ENCODE peak calls at places on chromosomes 6 and 20, in six cellular contexts. One of them, this sample, is unnamed.

GRCh38 chr6:6004147-6004995 is 2.4 kb downstream of the NRN1 start:
- DNase-seq in stimulated activated CD4-positive, alpha-beta T cell treated with anti-CD3 and anti-CD28 coated beads, Interleukin-15, amount 100 ng/mL, for 1 hour: no peak
- DNase-seq in T-cell: no peak
- DNase-seq in esophagus squamous epithelium: no peak
- DNase-seq in NCI-H146: no peak
- DNase-seq in Right ventricle myocardium superior: no peak
- DNase-seq in this sample: no peak

GRCh38 chr6:108782231-108783041 is 65.8 kb upstream of the ARMC2 start:
- DNase-seq in stimulated activated CD4-positive, alpha-beta T cell treated with anti-CD3 and anti-CD28 coated beads, Interleukin-15, amount 100 ng/mL, for 1 hour: peak
- DNase-seq in T-cell: peak
- DNase-seq in esophagus squamous epithelium: no peak
- DNase-seq in NCI-H146: peak
- DNase-seq in Right ventricle myocardium superior: peak
- DNase-seq in this sample: peak

GRCh38 chr6:124466949-124467348 is 495.3 kb upstream of the RNF217 start:
- DNase-seq in stimulated activated CD4-positive, alpha-beta T cell treated with anti-CD3 and anti-CD28 coated beads, Interleukin-15, amount 100 ng/mL, for 1 hour: no peak
- DNase-seq in T-cell: no peak
- DNase-seq in esophagus squamous epithelium: no peak
- DNase-seq in NCI-H146: no peak
- DNase-seq in Right ventricle myocardium superior: no peak
- DNase-seq in this sample: no peak

GRCh38 chr20:38671186-38671585 is 53.1 kb upstream of the SLC32A1 start:
- DNase-seq in stimulated activated CD4-positive, alpha-beta T cell treated with anti-CD3 and anti-CD28 coated beads, Interleukin-15, amount 100 ng/mL, for 1 hour: no peak
- DNase-seq in T-cell: no peak
- DNase-seq in esophagus squamous epithelium: no peak
- DNase-seq in NCI-H146: peak
- DNase-seq in Right ventricle myocardium superior: no peak
- DNase-seq in this sample: no peak

GRCh38 chr6:105488521-105489212 is 85.8 kb upstream of the PREP start:
- DNase-seq in stimulated activated CD4-positive, alpha-beta T cell treated with anti-CD3 and anti-CD28 coated beads, Interleukin-15, amount 100 ng/mL, for 1 hour: no peak
- DNase-seq in T-cell: no peak
- DNase-seq in esophagus squamous epithelium: no peak
- DNase-seq in NCI-H146: no peak
- DNase-seq in Right ventricle myocardium superior: no peak
- DNase-seq in this sample: no peak

GRCh38 chr6:136323431-136324112 is 33.9 kb upstream of the BCLAF1 start:
- DNase-seq in stimulated activated CD4-positive, alpha-beta T cell treated with anti-CD3 and anti-CD28 coated beads, Interleukin-15, amount 100 ng/mL, for 1 hour: no peak
- DNase-seq in T-cell: no peak
- DNase-seq in esophagus squamous epithelium: no peak
- DNase-seq in NCI-H146: peak
- DNase-seq in Right ventricle myocardium superior: no peak
- DNase-seq in this sample: no peak

GRCh38 chr20:41175727-41176330 is 38.5 kb downstream of the PLCG1 start:
- DNase-seq in stimulated activated CD4-positive, alpha-beta T cell treated with anti-CD3 and anti-CD28 coated beads, Interleukin-15, amount 100 ng/mL, for 1 hour: no peak
- DNase-seq in T-cell: no peak
- DNase-seq in esophagus squamous epithelium: no peak
- DNase-seq in NCI-H146: no peak
- DNase-seq in Right ventricle myocardium superior: no peak
- DNase-seq in this sample: no peak

GRCh38 chr20:1800777-1801176 is 94.4 kb upstream of the SIRPA start:
- DNase-seq in stimulated activated CD4-positive, alpha-beta T cell treated with anti-CD3 and anti-CD28 coated beads, Interleukin-15, amount 100 ng/mL, for 1 hour: no peak
- DNase-seq in T-cell: no peak
- DNase-seq in esophagus squamous epithelium: no peak
- DNase-seq in NCI-H146: no peak
- DNase-seq in Right ventricle myocardium superior: no peak
- DNase-seq in this sample: no peak

GRCh38 chr6:26199773-26200728 is 112.8 kb downstream of the HFE start:
- DNase-seq in stimulated activated CD4-positive, alpha-beta T cell treated with anti-CD3 and anti-CD28 coated beads, Interleukin-15, amount 100 ng/mL, for 1 hour: no peak
- DNase-seq in T-cell: no peak
- DNase-seq in esophagus squamous epithelium: no peak
- DNase-seq in NCI-H146: peak
- DNase-seq in Right ventricle myocardium superior: no peak
- DNase-seq in this sample: no peak

GRCh38 chr6:159252955-159253508 is 83.8 kb downstream of the FNDC1 start:
- DNase-seq in stimulated activated CD4-positive, alpha-beta T cell treated with anti-CD3 and anti-CD28 coated beads, Interleukin-15, amount 100 ng/mL, for 1 hour: no peak
- DNase-seq in T-cell: no peak
- DNase-seq in esophagus squamous epithelium: no peak
- DNase-seq in NCI-H146: peak
- DNase-seq in Right ventricle myocardium superior: no peak
- DNase-seq in this sample: no peak

GRCh38 chr6:54698974-54699373 is 147.6 kb upstream of the FAM83B start:
- DNase-seq in stimulated activated CD4-positive, alpha-beta T cell treated with anti-CD3 and anti-CD28 coated beads, Interleukin-15, amount 100 ng/mL, for 1 hour: no peak
- DNase-seq in T-cell: no peak
- DNase-seq in esophagus squamous epithelium: no peak
- DNase-seq in NCI-H146: no peak
- DNase-seq in Right ventricle myocardium superior: no peak
- DNase-seq in this sample: no peak

GRCh38 chr20:32460231-32460630 is 102.1 kb downstream of the ASXL1 start:
- DNase-seq in stimulated activated CD4-positive, alpha-beta T cell treated with anti-CD3 and anti-CD28 coated beads, Interleukin-15, amount 100 ng/mL, for 1 hour: no peak
- DNase-seq in T-cell: no peak
- DNase-seq in esophagus squamous epithelium: no peak
- DNase-seq in NCI-H146: no peak
- DNase-seq in Right ventricle myocardium superior: no peak
- DNase-seq in this sample: no peak

GRCh38 chr6:129516787-129517186 is 193.2 kb downstream of the ARHGAP18 start:
- DNase-seq in stimulated activated CD4-positive, alpha-beta T cell treated with anti-CD3 and anti-CD28 coated beads, Interleukin-15, amount 100 ng/mL, for 1 hour: no peak
- DNase-seq in T-cell: no peak
- DNase-seq in esophagus squamous epithelium: no peak
- DNase-seq in NCI-H146: no peak
- DNase-seq in Right ventricle myocardium superior: no peak
- DNase-seq in this sample: no peak

GRCh38 chr6:15754035-15754705 is 91.3 kb upstream of the DTNBP1 start:
- DNase-seq in stimulated activated CD4-positive, alpha-beta T cell treated with anti-CD3 and anti-CD28 coated beads, Interleukin-15, amount 100 ng/mL, for 1 hour: no peak
- DNase-seq in T-cell: no peak
- DNase-seq in esophagus squamous epithelium: no peak
- DNase-seq in NCI-H146: no peak
- DNase-seq in Right ventricle myocardium superior: no peak
- DNase-seq in this sample: no peak

GRCh38 chr6:142790257-142790656 is 154.7 kb downstream of the HIVEP2 start:
- DNase-seq in stimulated activated CD4-positive, alpha-beta T cell treated with anti-CD3 and anti-CD28 coated beads, Interleukin-15, amount 100 ng/mL, for 1 hour: no peak
- DNase-seq in T-cell: no peak
- DNase-seq in esophagus squamous epithelium: no peak
- DNase-seq in NCI-H146: no peak
- DNase-seq in Right ventricle myocardium superior: no peak
- DNase-seq in this sample: no peak

GRCh38 chr6:167341665-167342655 is 17.1 kb downstream of the TTLL2 start:
- DNase-seq in stimulated activated CD4-positive, alpha-beta T cell treated with anti-CD3 and anti-CD28 coated beads, Interleukin-15, amount 100 ng/mL, for 1 hour: no peak
- DNase-seq in T-cell: no peak
- DNase-seq in esophagus squamous epithelium: no peak
- DNase-seq in NCI-H146: no peak
- DNase-seq in Right ventricle myocardium superior: no peak
- DNase-seq in this sample: no peak

GRCh38 chr20:11755071-11755881 is 162.4 kb upstream of the BTBD3 start:
- DNase-seq in stimulated activated CD4-positive, alpha-beta T cell treated with anti-CD3 and anti-CD28 coated beads, Interleukin-15, amount 100 ng/mL, for 1 hour: no peak
- DNase-seq in T-cell: no peak
- DNase-seq in esophagus squamous epithelium: no peak
- DNase-seq in NCI-H146: peak
- DNase-seq in Right ventricle myocardium superior: no peak
- DNase-seq in this sample: no peak

GRCh38 chr6:137968901-137969300 is 101.8 kb downstream of the TNFAIP3 start:
- DNase-seq in stimulated activated CD4-positive, alpha-beta T cell treated with anti-CD3 and anti-CD28 coated beads, Interleukin-15, amount 100 ng/mL, for 1 hour: no peak
- DNase-seq in T-cell: no peak
- DNase-seq in esophagus squamous epithelium: no peak
- DNase-seq in NCI-H146: no peak
- DNase-seq in Right ventricle myocardium superior: no peak
- DNase-seq in this sample: no peak

GRCh38 chr6:159836294-159837140 is 36.4 kb downstream of the PNLDC1 start:
- DNase-seq in stimulated activated CD4-positive, alpha-beta T cell treated with anti-CD3 and anti-CD28 coated beads, Interleukin-15, amount 100 ng/mL, for 1 hour: no peak
- DNase-seq in T-cell: no peak
- DNase-seq in esophagus squamous epithelium: no peak
- DNase-seq in NCI-H146: no peak
- DNase-seq in Right ventricle myocardium superior: peak
- DNase-seq in this sample: no peak

GRCh38 chr6:35124356-35124755 is 16.8 kb downstream of the TCP11 start:
- DNase-seq in stimulated activated CD4-positive, alpha-beta T cell treated with anti-CD3 and anti-CD28 coated beads, Interleukin-15, amount 100 ng/mL, for 1 hour: no peak
- DNase-seq in T-cell: no peak
- DNase-seq in esophagus squamous epithelium: no peak
- DNase-seq in NCI-H146: no peak
- DNase-seq in Right ventricle myocardium superior: no peak
- DNase-seq in this sample: no peak

GRCh38 chr6:25166955-25167753 is 112.0 kb upstream of the CARMIL1 start:
- DNase-seq in stimulated activated CD4-positive, alpha-beta T cell treated with anti-CD3 and anti-CD28 coated beads, Interleukin-15, amount 100 ng/mL, for 1 hour: no peak
- DNase-seq in T-cell: no peak
- DNase-seq in esophagus squamous epithelium: no peak
- DNase-seq in NCI-H146: peak
- DNase-seq in Right ventricle myocardium superior: no peak
- DNase-seq in this sample: no peak

GRCh38 chr6:150410906-150411305 is 42.1 kb downstream of the IYD start:
- DNase-seq in stimulated activated CD4-positive, alpha-beta T cell treated with anti-CD3 and anti-CD28 coated beads, Interleukin-15, amount 100 ng/mL, for 1 hour: no peak
- DNase-seq in T-cell: no peak
- DNase-seq in esophagus squamous epithelium: no peak
- DNase-seq in NCI-H146: no peak
- DNase-seq in Right ventricle myocardium superior: no peak
- DNase-seq in this sample: no peak

GRCh38 chr6:43768506-43768860 is 1.5 kb upstream of the VEGFA start:
- DNase-seq in stimulated activated CD4-positive, alpha-beta T cell treated with anti-CD3 and anti-CD28 coated beads, Interleukin-15, amount 100 ng/mL, for 1 hour: no peak
- DNase-seq in T-cell: no peak
- DNase-seq in esophagus squamous epithelium: no peak
- DNase-seq in NCI-H146: no peak
- DNase-seq in Right ventricle myocardium superior: no peak
- DNase-seq in this sample: no peak

GRCh38 chr6:89669002-89669401 is 30.5 kb upstream of the LYRM2 start:
- DNase-seq in stimulated activated CD4-positive, alpha-beta T cell treated with anti-CD3 and anti-CD28 coated beads, Interleukin-15, amount 100 ng/mL, for 1 hour: no peak
- DNase-seq in T-cell: no peak
- DNase-seq in esophagus squamous epithelium: no peak
- DNase-seq in NCI-H146: no peak
- DNase-seq in Right ventricle myocardium superior: no peak
- DNase-seq in this sample: no peak

GRCh38 chr20:45768479-45768878 is 23.2 kb downstream of the WFDC3 start:
- DNase-seq in stimulated activated CD4-positive, alpha-beta T cell treated with anti-CD3 and anti-CD28 coated beads, Interleukin-15, amount 100 ng/mL, for 1 hour: no peak
- DNase-seq in T-cell: no peak
- DNase-seq in esophagus squamous epithelium: no peak
- DNase-seq in NCI-H146: no peak
- DNase-seq in Right ventricle myocardium superior: no peak
- DNase-seq in this sample: no peak

GRCh38 chr20:370977-371754 is 9.4 kb upstream of the TRIB3 start:
- DNase-seq in stimulated activated CD4-positive, alpha-beta T cell treated with anti-CD3 and anti-CD28 coated beads, Interleukin-15, amount 100 ng/mL, for 1 hour: no peak
- DNase-seq in T-cell: no peak
- DNase-seq in esophagus squamous epithelium: no peak
- DNase-seq in NCI-H146: no peak
- DNase-seq in Right ventricle myocardium superior: no peak
- DNase-seq in this sample: no peak

GRCh38 chr6:44704240-44705150 is 317.0 kb downstream of the CDC5L start:
- DNase-seq in stimulated activated CD4-positive, alpha-beta T cell treated with anti-CD3 and anti-CD28 coated beads, Interleukin-15, amount 100 ng/mL, for 1 hour: no peak
- DNase-seq in T-cell: no peak
- DNase-seq in esophagus squamous epithelium: no peak
- DNase-seq in NCI-H146: no peak
- DNase-seq in Right ventricle myocardium superior: no peak
- DNase-seq in this sample: no peak

GRCh38 chr20:50699688-50700087 is 8.3 kb upstream of the RIPOR3 start:
- DNase-seq in stimulated activated CD4-positive, alpha-beta T cell treated with anti-CD3 and anti-CD28 coated beads, Interleukin-15, amount 100 ng/mL, for 1 hour: no peak
- DNase-seq in T-cell: no peak
- DNase-seq in esophagus squamous epithelium: no peak
- DNase-seq in NCI-H146: no peak
- DNase-seq in Right ventricle myocardium superior: no peak
- DNase-seq in this sample: no peak

GRCh38 chr20:41366546-41367392 is at the start of gene EMILIN3:
- DNase-seq in stimulated activated CD4-positive, alpha-beta T cell treated with anti-CD3 and anti-CD28 coated beads, Interleukin-15, amount 100 ng/mL, for 1 hour: no peak
- DNase-seq in T-cell: no peak
- DNase-seq in esophagus squamous epithelium: no peak
- DNase-seq in NCI-H146: peak
- DNase-seq in Right ventricle myocardium superior: no peak
- DNase-seq in this sample: no peak

GRCh38 chr20:33233129-33233774 is 2.5 kb upstream of the BPIFA1 start:
- DNase-seq in stimulated activated CD4-positive, alpha-beta T cell treated with anti-CD3 and anti-CD28 coated beads, Interleukin-15, amount 100 ng/mL, for 1 hour: no peak
- DNase-seq in T-cell: no peak
- DNase-seq in esophagus squamous epithelium: no peak
- DNase-seq in NCI-H146: no peak
- DNase-seq in Right ventricle myocardium superior: no peak
- DNase-seq in this sample: no peak

This sample was measured in CD4-positive, CD25-positive, alpha-beta regulatory T cell.